ENCODE peak calls at places on chromosomes 3 and 15, in seven cellular contexts. One of them, this sample, is unnamed.

GRCh38 chr15:70140543-70141375 is 43.0 kb upstream of the TLE3 start:
- DNase-seq in CD8-positive, alpha-beta memory T cell: peak
- DNase-seq in stimulated activated CD4-positive, alpha-beta T cell treated with anti-CD3 and anti-CD28 coated beads, Interleukin-12 subunit alpha, Interleukin-12 subunit beta, amount 100 ng/mL, for 48 hours: no peak
- DNase-seq in activated naive CD4-positive, alpha-beta T cell treated with anti-CD3 and anti-CD28 coated beads, Interleukin-2, amount 10 ng/mL, durations not matched to agents 7 days and 5 days: peak
- DNase-seq in CD8-positive, alpha-beta T cell: no peak
- DNase-seq in GM13976: peak
- DNase-seq in right lobe of liver: peak
- DNase-seq in this sample: no peak

GRCh38 chr3:126081618-126082333 is 2.1 kb downstream of the SLC41A3 start:
- DNase-seq in GM13976: peak
- DNase-seq in CD8-positive, alpha-beta T cell: no peak
- DNase-seq in activated naive CD4-positive, alpha-beta T cell treated with anti-CD3 and anti-CD28 coated beads, Interleukin-2, amount 10 ng/mL, durations not matched to agents 7 days and 5 days: no peak
- DNase-seq in right lobe of liver: no peak
- DNase-seq in stimulated activated CD4-positive, alpha-beta T cell treated with anti-CD3 and anti-CD28 coated beads, Interleukin-12 subunit alpha, Interleukin-12 subunit beta, amount 100 ng/mL, for 48 hours: no peak
- DNase-seq in CD8-positive, alpha-beta memory T cell: no peak
- DNase-seq in this sample: peak

GRCh38 chr3:20028846-20029430 is 11.3 kb upstream of the KAT2B start:
- DNase-seq in GM13976: no peak
- DNase-seq in CD8-positive, alpha-beta T cell: no peak
- DNase-seq in CD8-positive, alpha-beta memory T cell: no peak
- DNase-seq in activated naive CD4-positive, alpha-beta T cell treated with anti-CD3 and anti-CD28 coated beads, Interleukin-2, amount 10 ng/mL, durations not matched to agents 7 days and 5 days: no peak
- DNase-seq in stimulated activated CD4-positive, alpha-beta T cell treated with anti-CD3 and anti-CD28 coated beads, Interleukin-12 subunit alpha, Interleukin-12 subunit beta, amount 100 ng/mL, for 48 hours: no peak
- DNase-seq in right lobe of liver: no peak
- DNase-seq in this sample: no peak

GRCh38 chr3:94946683-94947082 is 883.8 kb downstream of the NSUN3 start:
- DNase-seq in stimulated activated CD4-positive, alpha-beta T cell treated with anti-CD3 and anti-CD28 coated beads, Interleukin-12 subunit alpha, Interleukin-12 subunit beta, amount 100 ng/mL, for 48 hours: no peak
- DNase-seq in CD8-positive, alpha-beta memory T cell: no peak
- DNase-seq in right lobe of liver: no peak
- DNase-seq in CD8-positive, alpha-beta T cell: no peak
- DNase-seq in GM13976: no peak
- DNase-seq in activated naive CD4-positive, alpha-beta T cell treated with anti-CD3 and anti-CD28 coated beads, Interleukin-2, amount 10 ng/mL, durations not matched to agents 7 days and 5 days: no peak
- DNase-seq in this sample: no peak

GRCh38 chr3:189490749-189491148 is 140.4 kb upstream of the TP63 start:
- DNase-seq in right lobe of liver: no peak
- DNase-seq in CD8-positive, alpha-beta memory T cell: no peak
- DNase-seq in GM13976: no peak
- DNase-seq in CD8-positive, alpha-beta T cell: no peak
- DNase-seq in activated naive CD4-positive, alpha-beta T cell treated with anti-CD3 and anti-CD28 coated beads, Interleukin-2, amount 10 ng/mL, durations not matched to agents 7 days and 5 days: no peak
- DNase-seq in stimulated activated CD4-positive, alpha-beta T cell treated with anti-CD3 and anti-CD28 coated beads, Interleukin-12 subunit alpha, Interleukin-12 subunit beta, amount 100 ng/mL, for 48 hours: no peak
- DNase-seq in this sample: no peak

GRCh38 chr15:74010929-74011540 is 16.5 kb downstream of the PML start:
- DNase-seq in GM13976: no peak
- DNase-seq in right lobe of liver: no peak
- DNase-seq in stimulated activated CD4-positive, alpha-beta T cell treated with anti-CD3 and anti-CD28 coated beads, Interleukin-12 subunit alpha, Interleukin-12 subunit beta, amount 100 ng/mL, for 48 hours: no peak
- DNase-seq in activated naive CD4-positive, alpha-beta T cell treated with anti-CD3 and anti-CD28 coated beads, Interleukin-2, amount 10 ng/mL, durations not matched to agents 7 days and 5 days: no peak
- DNase-seq in CD8-positive, alpha-beta T cell: no peak
- DNase-seq in CD8-positive, alpha-beta memory T cell: no peak
- DNase-seq in this sample: no peak

GRCh38 chr15:38555686-38556334 is 8.8 kb downstream of the RASGRP1 start:
- DNase-seq in CD8-positive, alpha-beta memory T cell: no peak
- DNase-seq in right lobe of liver: no peak
- DNase-seq in activated naive CD4-positive, alpha-beta T cell treated with anti-CD3 and anti-CD28 coated beads, Interleukin-2, amount 10 ng/mL, durations not matched to agents 7 days and 5 days: no peak
- DNase-seq in GM13976: peak
- DNase-seq in CD8-positive, alpha-beta T cell: no peak
- DNase-seq in stimulated activated CD4-positive, alpha-beta T cell treated with anti-CD3 and anti-CD28 coated beads, Interleukin-12 subunit alpha, Interleukin-12 subunit beta, amount 100 ng/mL, for 48 hours: no peak
- DNase-seq in this sample: no peak

GRCh38 chr15:66254364-66255292 is 1.1 kb upstream of the MEGF11 start:
- DNase-seq in activated naive CD4-positive, alpha-beta T cell treated with anti-CD3 and anti-CD28 coated beads, Interleukin-2, amount 10 ng/mL, durations not matched to agents 7 days and 5 days: no peak
- DNase-seq in GM13976: no peak
- DNase-seq in CD8-positive, alpha-beta memory T cell: peak
- DNase-seq in stimulated activated CD4-positive, alpha-beta T cell treated with anti-CD3 and anti-CD28 coated beads, Interleukin-12 subunit alpha, Interleukin-12 subunit beta, amount 100 ng/mL, for 48 hours: no peak
- DNase-seq in CD8-positive, alpha-beta T cell: no peak
- DNase-seq in right lobe of liver: no peak
- DNase-seq in this sample: no peak

GRCh38 chr3:161409858-161410257 is 38.5 kb upstream of the SPTSSB start:
- DNase-seq in CD8-positive, alpha-beta T cell: no peak
- DNase-seq in GM13976: no peak
- DNase-seq in right lobe of liver: no peak
- DNase-seq in activated naive CD4-positive, alpha-beta T cell treated with anti-CD3 and anti-CD28 coated beads, Interleukin-2, amount 10 ng/mL, durations not matched to agents 7 days and 5 days: no peak
- DNase-seq in stimulated activated CD4-positive, alpha-beta T cell treated with anti-CD3 and anti-CD28 coated beads, Interleukin-12 subunit alpha, Interleukin-12 subunit beta, amount 100 ng/mL, for 48 hours: no peak
- DNase-seq in CD8-positive, alpha-beta memory T cell: no peak
- DNase-seq in this sample: no peak

GRCh38 chr3:197151562-197151961 is 121.9 kb upstream of the MELTF start:
- DNase-seq in CD8-positive, alpha-beta memory T cell: no peak
- DNase-seq in CD8-positive, alpha-beta T cell: no peak
- DNase-seq in activated naive CD4-positive, alpha-beta T cell treated with anti-CD3 and anti-CD28 coated beads, Interleukin-2, amount 10 ng/mL, durations not matched to agents 7 days and 5 days: no peak
- DNase-seq in GM13976: no peak
- DNase-seq in stimulated activated CD4-positive, alpha-beta T cell treated with anti-CD3 and anti-CD28 coated beads, Interleukin-12 subunit alpha, Interleukin-12 subunit beta, amount 100 ng/mL, for 48 hours: no peak
- DNase-seq in right lobe of liver: no peak
- DNase-seq in this sample: no peak

GRCh38 chr3:71787851-71788405 is 3.0 kb upstream of the PROK2 start:
- DNase-seq in stimulated activated CD4-positive, alpha-beta T cell treated with anti-CD3 and anti-CD28 coated beads, Interleukin-12 subunit alpha, Interleukin-12 subunit beta, amount 100 ng/mL, for 48 hours: no peak
- DNase-seq in right lobe of liver: no peak
- DNase-seq in GM13976: no peak
- DNase-seq in activated naive CD4-positive, alpha-beta T cell treated with anti-CD3 and anti-CD28 coated beads, Interleukin-2, amount 10 ng/mL, durations not matched to agents 7 days and 5 days: no peak
- DNase-seq in CD8-positive, alpha-beta memory T cell: no peak
- DNase-seq in CD8-positive, alpha-beta T cell: no peak
- DNase-seq in this sample: no peak

GRCh38 chr3:70982700-70983140 is 600.8 kb downstream of the FOXP1 start:
- DNase-seq in right lobe of liver: no peak
- DNase-seq in GM13976: no peak
- DNase-seq in activated naive CD4-positive, alpha-beta T cell treated with anti-CD3 and anti-CD28 coated beads, Interleukin-2, amount 10 ng/mL, durations not matched to agents 7 days and 5 days: no peak
- DNase-seq in CD8-positive, alpha-beta memory T cell: no peak
- DNase-seq in stimulated activated CD4-positive, alpha-beta T cell treated with anti-CD3 and anti-CD28 coated beads, Interleukin-12 subunit alpha, Interleukin-12 subunit beta, amount 100 ng/mL, for 48 hours: no peak
- DNase-seq in CD8-positive, alpha-beta T cell: no peak
- DNase-seq in this sample: no peak

This sample was measured in SK-N-SH.